ENCODE peak calls at places on chromosome 12, in nine cellular contexts. One of them, this sample, is unnamed.

GRCh38 chr12:53552346-53553327 is 45.4 kb upstream of the NPFF start:
- DNase-seq in kidney epithelial cell: no peak
- DNase-seq in fibroblast of the conjunctiva: no peak
- DNase-seq in activated CD4-positive, alpha-beta T cell treated with anti-CD3 and anti-CD28 coated beads for 48 hours: no peak
- DNase-seq in WTC11: no peak
- DNase-seq in activated T-helper 1 cell treated with anti-CD3 and anti-CD28 coated beads, Interleukin-2, amount 50 U/mL, for 16 hours: no peak
- DNase-seq in pons: no peak
- DNase-seq in T-cell: no peak
- DNase-seq in stimulated activated CD4-positive, alpha-beta T cell treated with anti-CD3 and anti-CD28 coated beads, Interleukin-12 subunit alpha, Interleukin-12 subunit beta, amount 100 ng/mL, for 24 hours: no peak
- DNase-seq in this sample: no peak

GRCh38 chr12:113159937-113160336 is 10.4 kb downstream of the CFAP73 start:
- DNase-seq in T-cell: no peak
- DNase-seq in activated CD4-positive, alpha-beta T cell treated with anti-CD3 and anti-CD28 coated beads for 48 hours: no peak
- DNase-seq in WTC11: no peak
- DNase-seq in fibroblast of the conjunctiva: no peak
- DNase-seq in activated T-helper 1 cell treated with anti-CD3 and anti-CD28 coated beads, Interleukin-2, amount 50 U/mL, for 16 hours: no peak
- DNase-seq in stimulated activated CD4-positive, alpha-beta T cell treated with anti-CD3 and anti-CD28 coated beads, Interleukin-12 subunit alpha, Interleukin-12 subunit beta, amount 100 ng/mL, for 24 hours: no peak
- DNase-seq in pons: no peak
- DNase-seq in kidney epithelial cell: no peak
- DNase-seq in this sample: no peak

GRCh38 chr12:113301811-113302210 is 33.1 kb downstream of the SLC8B1 start:
- DNase-seq in kidney epithelial cell: no peak
- DNase-seq in activated T-helper 1 cell treated with anti-CD3 and anti-CD28 coated beads, Interleukin-2, amount 50 U/mL, for 16 hours: no peak
- DNase-seq in pons: no peak
- DNase-seq in activated CD4-positive, alpha-beta T cell treated with anti-CD3 and anti-CD28 coated beads for 48 hours: no peak
- DNase-seq in WTC11: no peak
- DNase-seq in T-cell: no peak
- DNase-seq in stimulated activated CD4-positive, alpha-beta T cell treated with anti-CD3 and anti-CD28 coated beads, Interleukin-12 subunit alpha, Interleukin-12 subunit beta, amount 100 ng/mL, for 24 hours: no peak
- DNase-seq in fibroblast of the conjunctiva: no peak
- DNase-seq in this sample: no peak

GRCh38 chr12:116397148-116397547 is 119.7 kb upstream of the MED13L start:
- DNase-seq in WTC11: no peak
- DNase-seq in kidney epithelial cell: no peak
- DNase-seq in stimulated activated CD4-positive, alpha-beta T cell treated with anti-CD3 and anti-CD28 coated beads, Interleukin-12 subunit alpha, Interleukin-12 subunit beta, amount 100 ng/mL, for 24 hours: no peak
- DNase-seq in activated T-helper 1 cell treated with anti-CD3 and anti-CD28 coated beads, Interleukin-2, amount 50 U/mL, for 16 hours: no peak
- DNase-seq in activated CD4-positive, alpha-beta T cell treated with anti-CD3 and anti-CD28 coated beads for 48 hours: no peak
- DNase-seq in pons: no peak
- DNase-seq in T-cell: no peak
- DNase-seq in fibroblast of the conjunctiva: peak; percentile 49
- DNase-seq in this sample: no peak

GRCh38 chr12:100753837-100754236 is 40.7 kb upstream of the ANO4 start:
- DNase-seq in kidney epithelial cell: no peak
- DNase-seq in fibroblast of the conjunctiva: no peak
- DNase-seq in stimulated activated CD4-positive, alpha-beta T cell treated with anti-CD3 and anti-CD28 coated beads, Interleukin-12 subunit alpha, Interleukin-12 subunit beta, amount 100 ng/mL, for 24 hours: no peak
- DNase-seq in T-cell: no peak
- DNase-seq in activated CD4-positive, alpha-beta T cell treated with anti-CD3 and anti-CD28 coated beads for 48 hours: no peak
- DNase-seq in pons: no peak
- DNase-seq in WTC11: no peak
- DNase-seq in activated T-helper 1 cell treated with anti-CD3 and anti-CD28 coated beads, Interleukin-2, amount 50 U/mL, for 16 hours: no peak
- DNase-seq in this sample: no peak

GRCh38 chr12:122951979-122952892 is 14.0 kb downstream of the ABCB9 start:
- DNase-seq in kidney epithelial cell: no peak
- DNase-seq in activated CD4-positive, alpha-beta T cell treated with anti-CD3 and anti-CD28 coated beads for 48 hours: peak; percentile 80
- DNase-seq in WTC11: peak; percentile 75
- DNase-seq in pons: peak; percentile 87
- DNase-seq in fibroblast of the conjunctiva: peak; percentile 43
- DNase-seq in activated T-helper 1 cell treated with anti-CD3 and anti-CD28 coated beads, Interleukin-2, amount 50 U/mL, for 16 hours: peak; percentile 59
- DNase-seq in T-cell: peak; percentile 42
- DNase-seq in stimulated activated CD4-positive, alpha-beta T cell treated with anti-CD3 and anti-CD28 coated beads, Interleukin-12 subunit alpha, Interleukin-12 subunit beta, amount 100 ng/mL, for 24 hours: peak; percentile 61
- DNase-seq in this sample: no peak

GRCh38 chr12:120470150-120470817 is 736 bp upstream of the SRSF9 start:
- DNase-seq in kidney epithelial cell: no peak
- DNase-seq in fibroblast of the conjunctiva: no peak
- DNase-seq in stimulated activated CD4-positive, alpha-beta T cell treated with anti-CD3 and anti-CD28 coated beads, Interleukin-12 subunit alpha, Interleukin-12 subunit beta, amount 100 ng/mL, for 24 hours: no peak
- DNase-seq in activated CD4-positive, alpha-beta T cell treated with anti-CD3 and anti-CD28 coated beads for 48 hours: no peak
- DNase-seq in T-cell: no peak
- DNase-seq in WTC11: peak; percentile 16
- DNase-seq in activated T-helper 1 cell treated with anti-CD3 and anti-CD28 coated beads, Interleukin-2, amount 50 U/mL, for 16 hours: no peak
- DNase-seq in pons: no peak
- DNase-seq in this sample: no peak

GRCh38 chr12:106006940-106007339 is 131.8 kb downstream of the NUAK1 start:
- DNase-seq in pons: no peak
- DNase-seq in T-cell: no peak
- DNase-seq in activated CD4-positive, alpha-beta T cell treated with anti-CD3 and anti-CD28 coated beads for 48 hours: no peak
- DNase-seq in activated T-helper 1 cell treated with anti-CD3 and anti-CD28 coated beads, Interleukin-2, amount 50 U/mL, for 16 hours: no peak
- DNase-seq in stimulated activated CD4-positive, alpha-beta T cell treated with anti-CD3 and anti-CD28 coated beads, Interleukin-12 subunit alpha, Interleukin-12 subunit beta, amount 100 ng/mL, for 24 hours: no peak
- DNase-seq in fibroblast of the conjunctiva: no peak
- DNase-seq in WTC11: no peak
- DNase-seq in kidney epithelial cell: no peak
- DNase-seq in this sample: no peak

GRCh38 chr12:52274521-52274920 is at the start of gene KRT86:
- DNase-seq in fibroblast of the conjunctiva: no peak
- DNase-seq in kidney epithelial cell: no peak
- DNase-seq in WTC11: no peak
- DNase-seq in T-cell: no peak
- DNase-seq in activated T-helper 1 cell treated with anti-CD3 and anti-CD28 coated beads, Interleukin-2, amount 50 U/mL, for 16 hours: no peak
- DNase-seq in stimulated activated CD4-positive, alpha-beta T cell treated with anti-CD3 and anti-CD28 coated beads, Interleukin-12 subunit alpha, Interleukin-12 subunit beta, amount 100 ng/mL, for 24 hours: no peak
- DNase-seq in pons: no peak
- DNase-seq in activated CD4-positive, alpha-beta T cell treated with anti-CD3 and anti-CD28 coated beads for 48 hours: no peak
- DNase-seq in this sample: no peak

GRCh38 chr12:57299514-57300016 is 48.6 kb upstream of the STAC3 start:
- DNase-seq in stimulated activated CD4-positive, alpha-beta T cell treated with anti-CD3 and anti-CD28 coated beads, Interleukin-12 subunit alpha, Interleukin-12 subunit beta, amount 100 ng/mL, for 24 hours: no peak
- DNase-seq in activated CD4-positive, alpha-beta T cell treated with anti-CD3 and anti-CD28 coated beads for 48 hours: no peak
- DNase-seq in T-cell: no peak
- DNase-seq in WTC11: no peak
- DNase-seq in activated T-helper 1 cell treated with anti-CD3 and anti-CD28 coated beads, Interleukin-2, amount 50 U/mL, for 16 hours: no peak
- DNase-seq in fibroblast of the conjunctiva: no peak
- DNase-seq in kidney epithelial cell: no peak
- DNase-seq in pons: no peak
- DNase-seq in this sample: no peak

GRCh38 chr12:77236066-77236465 is 170.7 kb upstream of the E2F7 start:
- DNase-seq in kidney epithelial cell: no peak
- DNase-seq in WTC11: no peak
- DNase-seq in T-cell: no peak
- DNase-seq in stimulated activated CD4-positive, alpha-beta T cell treated with anti-CD3 and anti-CD28 coated beads, Interleukin-12 subunit alpha, Interleukin-12 subunit beta, amount 100 ng/mL, for 24 hours: no peak
- DNase-seq in fibroblast of the conjunctiva: peak; percentile 41
- DNase-seq in activated T-helper 1 cell treated with anti-CD3 and anti-CD28 coated beads, Interleukin-2, amount 50 U/mL, for 16 hours: no peak
- DNase-seq in activated CD4-positive, alpha-beta T cell treated with anti-CD3 and anti-CD28 coated beads for 48 hours: no peak
- DNase-seq in pons: peak; percentile 6
- DNase-seq in this sample: no peak